ENCODE peak calls at places on chromosomes 4 and X, in six cellular contexts. E, D, M, J, T and V are unnamed samples.

GRCh38 chr4:40998680-40999358 is 215.5 kb downstream of the APBB2 start:
- DNase-seq in E (no peak), J (no peak), D (no peak), M (no peak), T (no peak), V (no peak)

GRCh38 chr4:74555231-74555630 is 110.3 kb downstream of the AREG start:
- DNase-seq in D (no peak), M (no peak), E (no peak), J (no peak), T (no peak), V (no peak)

GRCh38 chrX:123924181-123924580 is 37.3 kb upstream of the STAG2 start:
- DNase-seq in J (no peak), D (no peak), T (no peak), E (no peak), M (no peak), V (no peak)

GRCh38 chrX:34866636-34867035 is 76.0 kb upstream of the FAM47B start:
- DNase-seq in T (no peak), M (no peak), D (no peak), E (no peak), J (no peak), V (no peak)

GRCh38 chr4:75708218-75708691 is 16.1 kb upstream of the USO1 start:
- DNase-seq in T (peak; percentile 52), J (no peak), E (no peak), M (no peak), D (no peak), V (peak; percentile 40)

GRCh38 chr4:40195182-40196177 is 1.4 kb upstream of the RHOH start:
- DNase-seq in T (no peak), M (no peak), E (no peak), J (no peak), D (no peak), V (no peak)

GRCh38 chrX:136541294-136541693 is 9.3 kb downstream of the VGLL1 start:
- DNase-seq in E (no peak), J (no peak), M (no peak), T (no peak), D (no peak), V (peak; percentile 8)

GRCh38 chrX:340121-340520 is 21.5 kb upstream of the GTPBP6 start:
- DNase-seq in D (no peak), M (peak; percentile 40), E (no peak), T (no peak), J (peak; percentile 33), V (no peak)

GRCh38 chrX:69238153-69238959 is 73.1 kb upstream of the PJA1 start:
- DNase-seq in E (no peak), D (no peak), T (no peak), J (peak; percentile 66), M (no peak), V (no peak)

GRCh38 chr4:76499461-76499860 is 64.4 kb downstream of the SHROOM3 start:
- DNase-seq in T (no peak), D (no peak), E (no peak), J (no peak), M (no peak), V (no peak)

GRCh38 chr4:6183740-6184139 is 16.6 kb downstream of the JAKMIP1 start:
- DNase-seq in J (no peak), T (peak; percentile 44), E (no peak), M (no peak), D (no peak), V (no peak)

GRCh38 chr4:159946983-159947645 is 844.2 kb downstream of the RAPGEF2 start:
- DNase-seq in J (no peak), E (no peak), M (no peak), D (no peak), T (no peak), V (no peak)

GRCh38 chr4:85869156-85869555 is 394.2 kb downstream of the ARHGAP24 start:
- DNase-seq in J (no peak), D (no peak), M (no peak), T (no peak), E (no peak), V (no peak)

GRCh38 chr4:186029731-186030421 is 39.1 kb upstream of the TLR3 start:
- DNase-seq in M (peak; percentile 67), D (peak; percentile 89), T (no peak), J (peak; percentile 90), E (peak; percentile 77), V (no peak)

GRCh38 chr4:139416073-139416673 is 37.7 kb upstream of the RAB33B start:
- DNase-seq in T (peak; percentile 26), J (no peak), E (no peak), M (no peak), D (peak; percentile 19), V (no peak)

GRCh38 chr4:22170353-22170752 is 221.8 kb upstream of the KCNIP4 start:
- DNase-seq in M (no peak), T (no peak), D (no peak), J (no peak), E (no peak), V (no peak)

GRCh38 chr4:6200011-6200921 is at the start of gene JAKMIP1:
- DNase-seq in T (peak; percentile 83), E (peak; percentile 84), D (peak; percentile 74), M (peak; percentile 77), J (peak; percentile 86), V (peak; percentile 80)

GRCh38 chrX:71366674-71367256 is 608 bp downstream of the TAF1 start:
- DNase-seq in J (no peak), T (peak; percentile 7), D (peak; percentile 16), M (peak; percentile 44), E (no peak), V (peak; percentile 14)

GRCh38 chr4:72770708-72771107 is 201.7 kb upstream of the ADAMTS3 start:
- DNase-seq in D (no peak), M (no peak), J (no peak), T (no peak), E (no peak), V (no peak)

GRCh38 chr4:33709247-33709646 is 2535.1 kb downstream of the ARAP2 start:
- DNase-seq in M (no peak), T (no peak), D (no peak), J (no peak), E (no peak), V (no peak)

GRCh38 chr4:3723232-3723642 is 42.9 kb upstream of the ADRA2C start:
- DNase-seq in E (no peak), T (no peak), J (no peak), M (no peak), D (no peak), V (no peak)

GRCh38 chr4:186723207-186724047 is at the start of gene FAT1:
- DNase-seq in J (peak; percentile 78), E (peak; percentile 73), T (no peak), D (peak; percentile 21), M (peak; percentile 60), V (peak; percentile 80)

GRCh38 chr4:185265942-185266341 is 56.5 kb downstream of the SNX25 start:
- DNase-seq in J (no peak), E (no peak), T (no peak), M (no peak), D (no peak), V (no peak)

GRCh38 chrX:16839852-16840460 is 30.2 kb downstream of the RBBP7 start:
- DNase-seq in T (no peak), E (no peak), D (peak; percentile 75), J (no peak), M (no peak), V (no peak)

GRCh38 chr4:83535945-83536648 is at the start of gene GPAT3:
- DNase-seq in M (peak; percentile 91), J (peak; percentile 90), T (peak; percentile 59), D (peak; percentile 82), E (peak; percentile 75), V (peak; percentile 75)

GRCh38 chr4:139603576-139604387 is 47.8 kb upstream of the SETD7 start:
- DNase-seq in E (peak; percentile 26), M (no peak), D (peak; percentile 64), J (no peak), T (peak; percentile 10), V (peak; percentile 77)

GRCh38 chr4:139861471-139861870 is 195.9 kb downstream of the MGST2 start:
- DNase-seq in M (no peak), T (no peak), D (peak; percentile 42), J (no peak), E (peak; percentile 32), V (no peak)

GRCh38 chr4:7622371-7622770 is 187.6 kb upstream of the PSAPL1 start:
- DNase-seq in J (peak; percentile 17), E (no peak), T (no peak), M (no peak), D (no peak), V (no peak)

GRCh38 chr4:155703486-155704227 is 37.0 kb downstream of the GUCY1A1 start:
- DNase-seq in T (no peak), J (no peak), M (no peak), D (no peak), E (no peak), V (no peak)

GRCh38 chrX:148310402-148311200 is 189.8 kb upstream of the AFF2 start:
- DNase-seq in T (peak; percentile 66), J (no peak), D (no peak), M (no peak), E (no peak), V (no peak)

DNA sequence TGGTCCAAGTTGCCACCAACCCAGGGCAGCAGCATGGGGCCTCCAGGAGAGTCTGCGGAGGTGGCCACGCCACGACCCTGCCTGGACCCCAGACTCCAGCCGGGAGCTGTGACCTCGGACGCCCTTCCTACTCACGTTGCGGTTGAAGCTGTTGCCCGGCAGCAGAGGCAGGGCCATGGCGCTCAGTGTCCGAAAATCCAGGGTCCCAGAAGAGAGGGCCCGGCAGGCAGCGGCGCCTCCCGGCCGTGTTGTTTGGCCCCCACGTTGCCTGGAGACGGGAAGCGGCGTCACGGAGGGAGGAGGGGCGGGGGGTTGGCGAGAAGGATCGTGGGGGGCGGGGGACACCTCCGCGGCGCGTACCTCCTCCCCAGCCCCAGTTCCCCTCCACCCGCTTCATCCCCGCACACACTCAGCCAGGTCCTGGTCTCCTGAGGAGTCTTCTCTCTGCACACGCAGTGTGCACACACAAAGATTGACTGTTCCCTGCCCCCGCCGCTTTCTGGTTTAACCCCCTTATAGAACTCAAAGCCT is at the start of gene EFHC2:
- DNase-seq in D (peak; percentile 1), T (peak; percentile 63), J (peak; percentile 72), E (peak; percentile 17), M (peak; percentile 54), V (no peak)
- H3K4me1 ChIP-seq in D (no peaks in the 10 kb centered on the region), T (peaks cover 5% of the 10 kb centered on the region), J (peaks cover 5% of the 10 kb centered on the region), E (no peaks in the 10 kb centered on the region), M (no peaks in the 10 kb centered on the region), V (no peaks in the 10 kb centered on the region)

DNA sequence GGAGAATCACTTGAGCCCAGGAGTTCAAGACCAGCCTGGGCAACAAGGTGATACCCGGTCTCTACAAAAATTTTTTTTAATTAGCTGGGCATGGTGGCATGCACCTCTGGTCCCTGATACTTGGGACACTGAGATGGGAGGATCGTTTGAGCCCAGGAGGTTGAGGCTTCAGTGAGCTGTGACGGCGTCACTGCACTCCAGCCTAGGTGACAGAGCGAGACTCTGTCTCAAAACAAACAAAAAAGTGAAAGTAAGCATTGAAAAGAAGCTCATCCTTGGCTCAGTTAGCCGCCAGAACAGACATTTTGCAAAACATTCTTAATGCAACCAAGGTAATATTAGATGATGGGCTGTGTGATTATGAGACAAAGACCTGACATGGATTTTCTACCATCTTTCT is 223.3 kb upstream of the VCX3A start:
- DNase-seq in D (no peak), T (no peak), E (no peak), M (no peak), J (no peak), V (no peak)
- H3K4me1 ChIP-seq in D (no peaks in the 10 kb centered on the region), T (no peaks in the 10 kb centered on the region), E (no peaks in the 10 kb centered on the region), M (no peaks in the 10 kb centered on the region), J (no peaks in the 10 kb centered on the region), V (no peaks in the 10 kb centered on the region)

GRCh38 chr4:168652818-168653217 is 156.0 kb downstream of the PALLD start:
- DNase-seq in J (no peak), M (no peak), D (no peak), E (no peak), T (no peak), V (no peak)
- H3K4me1 ChIP-seq in J (peaks cover 11% of the 10 kb centered on the region), M (no peaks in the 10 kb centered on the region), D (no peaks in the 10 kb centered on the region), E (no peaks in the 10 kb centered on the region), T (no peaks in the 10 kb centered on the region), V (no peaks in the 10 kb centered on the region)

GRCh38 chr4:167216783-167217182 is 17.5 kb downstream of the SPOCK3 start:
- DNase-seq in T (no peak), J (no peak), D (no peak), M (no peak), E (no peak), V (no peak)
- H3K4me1 ChIP-seq in T (no peaks in the 10 kb centered on the region), J (no peaks in the 10 kb centered on the region), D (no peaks in the 10 kb centered on the region), M (no peaks in the 10 kb centered on the region), E (no peaks in the 10 kb centered on the region), V (no peaks in the 10 kb centered on the region)